ENCODE peak calls at places on chromosomes 12 and 14, in nine cellular contexts. S is ELR; L is stimulated activated naive CD4-positive, alpha-beta T cell; I is T-helper 2 cell; F is hippocampal formation; R is C1 segment of cervical spinal cord; N is fibroblast of pulmonary artery; J is effector memory CD4-positive, alpha-beta T cell; M is activated naive CD4-positive, alpha-beta T cell treated with anti-CD3 and anti-CD28 coated beads, Interleukin-2, amount 50 U/mL, for 16 hours. E is an unnamed sample.

GRCh38 chr12:71536279-71536938 is 96.8 kb downstream of the LGR5 start:
- DNase-seq in R (no peak), N (no peak), M (no peak), I (no peak), S (no peak), L (no peak), J (no peak), F (no peak), E (no peak)

GRCh38 chr14:104094709-104095425 is 9.4 kb downstream of the ASPG start:
- DNase-seq in J (peak), S (peak), I (peak), N (peak), F (peak), R (no peak), M (peak), L (peak), E (no peak)

GRCh38 chr14:64423987-64424386 is 35.8 kb downstream of the MTHFD1 start:
- DNase-seq in I (no peak), L (no peak), R (no peak), S (peak), F (no peak), J (no peak), M (no peak), N (peak), E (peak)

GRCh38 chr12:39044754-39045153 is 139.4 kb upstream of the CPNE8 start:
- DNase-seq in F (no peak), M (no peak), L (no peak), J (no peak), N (no peak), R (no peak), I (no peak), S (no peak), E (no peak)

GRCh38 chr12:82919365-82920054 is 232.8 kb downstream of the TMTC2 start:
- DNase-seq in N (no peak), L (no peak), F (no peak), J (no peak), S (no peak), M (no peak), R (no peak), I (no peak), E (no peak)

GRCh38 chr12:54139030-54139429 is 49.8 kb downstream of the SMUG1 start:
- DNase-seq in R (no peak), M (no peak), N (no peak), F (no peak), J (no peak), L (no peak), I (no peak), S (peak), E (no peak)

GRCh38 chr12:64323476-64324225 is 66.9 kb downstream of the C12orf56 start:
- DNase-seq in F (no peak), J (no peak), S (no peak), L (no peak), N (no peak), I (no peak), R (no peak), M (no peak), E (no peak)

GRCh38 chr12:64332296-64332695 is 58.3 kb downstream of the C12orf56 start:
- DNase-seq in L (no peak), M (no peak), S (no peak), I (no peak), R (no peak), N (no peak), J (no peak), F (no peak), E (no peak)

GRCh38 chr12:72444566-72444965 is 172.4 kb downstream of the TRHDE start:
- DNase-seq in N (no peak), J (no peak), M (no peak), F (no peak), S (no peak), I (no peak), L (no peak), R (no peak), E (no peak)

GRCh38 chr12:75162845-75163244 is 46.8 kb downstream of the KCNC2 start:
- DNase-seq in R (no peak), I (no peak), J (no peak), M (no peak), F (no peak), L (no peak), S (no peak), N (no peak), E (no peak)

GRCh38 chr12:14710632-14711324 is 14.4 kb upstream of the GUCY2C start:
- DNase-seq in J (no peak), S (no peak), R (no peak), M (no peak), L (no peak), F (no peak), I (no peak), N (no peak), E (no peak)

GRCh38 chr12:33265900-33266299 is 173.7 kb downstream of the SYT10 start:
- DNase-seq in L (no peak), J (no peak), M (no peak), I (no peak), N (no peak), S (no peak), R (no peak), F (no peak), E (no peak)

GRCh38 chr12:64780531-64781373 is 21.5 kb upstream of the GNS start:
- DNase-seq in J (no peak), L (no peak), F (no peak), I (no peak), N (no peak), S (no peak), R (peak), M (peak), E (no peak)

GRCh38 chr14:79197516-79197915 is 1013.8 kb downstream of the DIO2 start:
- DNase-seq in F (no peak), I (no peak), L (no peak), M (no peak), N (no peak), J (no peak), R (no peak), S (no peak), E (no peak)

GRCh38 chr12:55492078-55492477 is at the start of gene OR6C68:
- DNase-seq in N (no peak), L (no peak), F (no peak), R (no peak), J (no peak), I (no peak), M (no peak), S (no peak), E (no peak)

GRCh38 chr12:96720363-96720705 is 186.7 kb upstream of the NEDD1 start:
- DNase-seq in S (peak), N (no peak), J (no peak), I (no peak), M (peak), L (no peak), R (no peak), F (no peak), E (no peak)

GRCh38 chr14:71374989-71375388 is 467.7 kb downstream of the PCNX1 start:
- DNase-seq in I (no peak), R (no peak), J (no peak), M (no peak), L (no peak), F (no peak), N (no peak), S (no peak), E (no peak)

GRCh38 chr12:77113971-77114370 is 48.6 kb upstream of the E2F7 start:
- DNase-seq in I (no peak), F (no peak), S (peak), R (no peak), L (no peak), M (no peak), N (no peak), J (no peak), E (no peak)

GRCh38 chr12:3604281-3604680 is 113.3 kb downstream of the PRMT8 start:
- DNase-seq in F (no peak), R (no peak), M (no peak), J (no peak), L (no peak), N (no peak), S (no peak), I (no peak), E (no peak)

GRCh38 chr12:58364389-58365086 is 423.2 kb downstream of the ATP23 start:
- DNase-seq in M (no peak), R (no peak), I (no peak), J (no peak), L (no peak), N (peak), S (peak), F (no peak), E (no peak)

E was measured in anterior cingulate cortex.